ENCODE peak calls at places on chromosomes 3 and 15, in eight cellular contexts. Y, X, P, U, M, D, C and T are unnamed samples. For H3K27me3 and H3K36me3, the result is how much of the 10 kb centered on the place peaks cover.

GRCh38 chr3:58497074-58497473 is 5.2 kb downstream of the KCTD6 start:
- DNase-seq in D (no peak), Y (no peak), X (no peak), P (peak), C (no peak), M (no peak), U (no peak), T (no peak)

GRCh38 chr3:142232340-142232739 is 7.0 kb upstream of the GK5 start:
- DNase-seq in M (no peak), D (no peak), P (no peak), Y (no peak), C (no peak), X (no peak), U (no peak), T (no peak)

GRCh38 chr15:85499498-85499897 is 119.1 kb downstream of the AKAP13 start:
- DNase-seq in U (no peak), Y (no peak), X (no peak), D (no peak), M (no peak), P (no peak), C (no peak), T (no peak)

GRCh38 chr15:74196175-74196574 is 6.4 kb downstream of the STRA6 start:
- DNase-seq in P (no peak), U (no peak), M (no peak), D (no peak), Y (peak), C (peak), X (peak), T (no peak)

GRCh38 chr3:120039642-120040610 is 54.3 kb downstream of the GSK3B start:
- DNase-seq in X (no peak), U (no peak), C (peak), Y (peak), M (no peak), P (peak), D (peak), T (no peak)

GRCh38 chr3:171159822-171160157 is 133.3 kb upstream of the SLC2A2 start:
- DNase-seq in C (no peak), P (no peak), Y (no peak), M (no peak), U (no peak), X (no peak), D (no peak), T (no peak)

GRCh38 chr15:68609618-68610017 is 30.8 kb downstream of the CORO2B start:
- DNase-seq in M (no peak), P (no peak), C (no peak), U (peak), Y (no peak), D (no peak), X (peak), T (peak)

GRCh38 chr15:90271459-90272166 is 6.1 kb downstream of the NGRN start:
- DNase-seq in Y (no peak), M (no peak), X (no peak), P (no peak), D (no peak), C (no peak), U (no peak), T (no peak)

GRCh38 chr15:51494411-51495314 is 127.9 kb downstream of the DMXL2 start:
- DNase-seq in M (no peak), P (no peak), U (no peak), C (no peak), Y (no peak), X (no peak), D (no peak), T (no peak)

GRCh38 chr3:150348500-150348899 is 59.6 kb upstream of the TSC22D2 start:
- DNase-seq in M (no peak), X (no peak), U (no peak), Y (peak), D (no peak), P (no peak), C (no peak), T (no peak)

GRCh38 chr3:76199382-76199781 is 414.0 kb upstream of the ZNF717 start:
- DNase-seq in Y (no peak), D (no peak), U (no peak), P (no peak), C (no peak), X (no peak), M (no peak), T (no peak)

GRCh38 chr3:55203006-55203405 is 275.1 kb upstream of the LRTM1 start:
- DNase-seq in D (no peak), X (no peak), U (no peak), M (no peak), P (no peak), Y (no peak), C (no peak), T (no peak)

GRCh38 chr15:40754574-40754882 is 526 bp downstream of the RMDN3 start:
- DNase-seq in P (peak), X (peak), M (peak), C (peak), Y (no peak), U (peak), D (no peak), T (no peak)

GRCh38 chr3:24829011-24829581 is 334.4 kb upstream of the THRB start:
- DNase-seq in Y (no peak), P (peak), D (no peak), U (peak), X (peak), M (peak), C (no peak), T (no peak)

GRCh38 chr15:96838088-96838487 is 507.6 kb downstream of the NR2F2 start:
- DNase-seq in D (no peak), U (no peak), M (no peak), C (no peak), P (no peak), Y (no peak), X (no peak), T (no peak)

GRCh38 chr3:124837730-124838186 is 49.4 kb downstream of the ITGB5 start:
- DNase-seq in Y (peak), M (peak), U (peak), C (no peak), D (no peak), P (peak), X (no peak), T (no peak)

GRCh38 chr3:4978966-4979400 is 254 bp upstream of the BHLHE40 start:
- DNase-seq in X (peak), Y (peak), D (peak), P (peak), U (peak), M (peak), C (peak), T (peak)

GRCh38 chr3:155512175-155512866 is 218.8 kb upstream of the STRIT1 start:
- DNase-seq in Y (no peak), U (no peak), X (no peak), M (no peak), P (peak), C (no peak), D (no peak), T (no peak)

GRCh38 chr15:89370120-89371077 is 35.8 kb upstream of the POLG start:
- DNase-seq in C (no peak), U (no peak), P (peak), M (no peak), D (no peak), X (no peak), Y (no peak), T (no peak)

DNA sequence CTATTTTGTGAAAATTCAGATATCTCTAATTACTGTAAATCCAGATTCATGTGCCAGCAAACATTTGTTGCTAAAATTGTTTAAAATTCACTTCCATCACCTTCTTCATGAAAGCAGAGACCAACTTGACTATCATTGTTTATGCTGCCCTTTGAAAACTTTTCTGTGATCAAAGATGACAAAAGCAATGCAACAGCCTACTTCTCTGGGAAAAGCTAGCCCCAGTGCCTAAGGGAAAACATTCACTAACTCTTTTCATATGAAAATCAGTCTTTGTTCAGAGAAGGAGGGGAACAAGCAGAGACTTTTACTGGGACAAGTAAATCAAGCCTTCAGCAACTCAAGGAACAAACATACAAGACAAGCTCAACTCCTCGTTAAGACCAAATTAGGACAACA is 177.9 kb upstream of the P2RY1 start:
- DNase-seq in P (no peak), M (peak), C (no peak), X (no peak), U (no peak), Y (no peak), D (no peak), T (no peak)
- H3K27ac ChIP-seq in P (peak), M (peak), C (no peak), X (no peak), U (no peak), Y (no peak), D (no peak), T (no peak)

GRCh38 chr3:137764563-137765309 is 621 bp downstream of the SOX14 start:
- DNase-seq in P (peak), X (no peak), Y (no peak), U (no peak), C (no peak), D (no peak), M (peak), T (no peak)

GRCh38 chr3:137765310-137766033 is 1.4 kb downstream of the SOX14 start:
- DNase-seq in X (no peak), D (no peak), Y (no peak), M (peak), U (no peak), P (peak), C (no peak), T (no peak)

GRCh38 chr3:137762674-137763593 is 1.2 kb upstream of the SOX14 start:
- DNase-seq in M (peak), X (no peak), D (no peak), C (no peak), P (no peak), U (no peak), Y (no peak), T (no peak)

GRCh38 chr3:137763594-137763938 is 549 bp upstream of the SOX14 start:
- DNase-seq in M (peak), C (no peak), Y (no peak), P (peak), D (no peak), U (no peak), X (no peak), T (no peak)

GRCh38 chr3:137764001-137764433 is at the start of gene SOX14:
- DNase-seq in P (peak), C (no peak), X (no peak), D (peak), Y (peak), M (peak), U (no peak), T (no peak)
- H3K27me3 ChIP-seq in P (half or more), C (under half), X (under half), D (under half), Y (under half), M (half or more), U (under half), T (half or more)

GRCh38 chr3:53180305-53181023 is 19.5 kb downstream of the PRKCD start:
- DNase-seq in D (no peak), M (no peak), C (no peak), Y (no peak), P (no peak), X (no peak), U (no peak), T (no peak)
- H3K36me3 ChIP-seq in D (under half), M (under half), C (half or more), Y (under half), P (under half), X (under half), U (under half), T (under half)

DNA sequence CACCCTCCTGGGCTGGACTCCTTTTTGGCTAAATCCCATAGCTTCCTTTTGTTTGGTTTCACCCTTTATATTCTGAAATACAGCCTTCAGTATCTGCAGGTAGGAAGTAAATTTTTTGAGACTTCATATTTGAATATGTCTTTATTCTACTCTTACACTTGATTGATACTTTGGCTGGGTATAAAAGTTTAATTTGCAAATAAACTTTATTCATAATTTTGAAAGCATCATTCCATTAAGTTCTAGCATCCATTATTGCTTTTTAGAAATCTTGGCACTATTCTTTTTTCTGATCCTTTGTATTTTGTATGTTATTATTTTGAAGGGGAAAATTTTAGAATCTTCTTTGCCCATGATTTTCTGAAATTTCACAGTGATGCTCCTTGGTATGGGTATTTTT is 41.3 kb upstream of the FILIP1L start:
- DNase-seq in Y (no peak), U (no peak), D (no peak), P (no peak), C (no peak), M (no peak), X (no peak), T (no peak)
- H3K27ac ChIP-seq in Y (no peak), U (no peak), D (no peak), P (no peak), C (no peak), M (peak), X (no peak), T (no peak)

GRCh38 chr15:77839970-77840609 is 207.4 kb upstream of the LINGO1 start:
- DNase-seq in U (peak), X (no peak), Y (no peak), P (peak), D (no peak), M (no peak), C (no peak), T (no peak)

GRCh38 chr15:77839431-77839830 is 206.7 kb upstream of the LINGO1 start:
- DNase-seq in P (peak), D (no peak), X (no peak), Y (no peak), M (no peak), C (no peak), U (peak), T (no peak)

GRCh38 chr15:77840962-77841361 is 208.2 kb upstream of the LINGO1 start:
- DNase-seq in Y (no peak), X (no peak), C (no peak), M (no peak), D (no peak), P (peak), U (no peak), T (no peak)

GRCh38 chr15:77838595-77838994 is 205.9 kb upstream of the LINGO1 start:
- DNase-seq in M (no peak), C (no peak), D (no peak), Y (no peak), P (peak), U (peak), X (no peak), T (no peak)

GRCh38 chr15:77841376-77841775 is 208.7 kb upstream of the LINGO1 start:
- DNase-seq in D (no peak), Y (no peak), U (no peak), P (peak), M (no peak), X (no peak), C (no peak), T (no peak)
- H3K27me3 ChIP-seq in D (under half), Y (under half), U (under half), P (under half), M (under half), X (under half), C (under half), T (under half)

DNA sequence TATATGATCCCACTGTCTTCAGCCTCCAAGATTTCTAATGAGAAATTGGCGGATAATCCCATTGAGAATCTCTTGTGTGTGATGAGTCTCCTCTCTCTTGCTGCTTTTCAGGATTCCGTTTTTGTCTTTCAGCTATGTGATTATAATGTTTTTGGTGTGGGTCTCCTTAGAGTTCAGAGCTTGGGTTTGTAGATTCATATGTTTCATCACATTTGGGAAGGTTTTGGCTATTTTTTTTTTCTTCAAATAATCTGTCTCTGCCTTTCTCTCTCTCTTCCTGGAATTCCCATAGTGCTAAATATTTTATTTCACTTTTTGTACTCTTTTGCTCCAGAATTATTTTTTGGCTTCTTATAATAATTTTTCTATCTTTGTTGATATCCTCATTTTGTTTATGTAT is 40.4 kb downstream of the SACM1L start:
- DNase-seq in U (no peak), X (no peak), M (no peak), C (no peak), Y (no peak), P (no peak), D (no peak), T (no peak)
- H3K36me3 ChIP-seq in U (under half), X (under half), M (half or more), C (half or more), Y (under half), P (half or more), D (under half), T (under half)

GRCh38 chr15:69666441-69666882 is 213.8 kb downstream of the RPLP1 start:
- DNase-seq in D (no peak), P (no peak), M (no peak), C (peak), U (no peak), Y (no peak), X (peak), T (no peak)

GRCh38 chr15:69668963-69669362 is 216.3 kb downstream of the RPLP1 start:
- DNase-seq in C (peak), X (no peak), M (no peak), U (peak), P (no peak), Y (no peak), D (peak), T (peak)

GRCh38 chr15:69665641-69666091 is 213.0 kb downstream of the RPLP1 start:
- DNase-seq in C (no peak), U (no peak), Y (no peak), X (peak), P (peak), M (peak), D (no peak), T (no peak)

GRCh38 chr15:69668049-69668705 is 215.6 kb downstream of the RPLP1 start:
- DNase-seq in M (no peak), X (no peak), P (no peak), U (no peak), Y (no peak), D (peak), C (no peak), T (no peak)

DNA sequence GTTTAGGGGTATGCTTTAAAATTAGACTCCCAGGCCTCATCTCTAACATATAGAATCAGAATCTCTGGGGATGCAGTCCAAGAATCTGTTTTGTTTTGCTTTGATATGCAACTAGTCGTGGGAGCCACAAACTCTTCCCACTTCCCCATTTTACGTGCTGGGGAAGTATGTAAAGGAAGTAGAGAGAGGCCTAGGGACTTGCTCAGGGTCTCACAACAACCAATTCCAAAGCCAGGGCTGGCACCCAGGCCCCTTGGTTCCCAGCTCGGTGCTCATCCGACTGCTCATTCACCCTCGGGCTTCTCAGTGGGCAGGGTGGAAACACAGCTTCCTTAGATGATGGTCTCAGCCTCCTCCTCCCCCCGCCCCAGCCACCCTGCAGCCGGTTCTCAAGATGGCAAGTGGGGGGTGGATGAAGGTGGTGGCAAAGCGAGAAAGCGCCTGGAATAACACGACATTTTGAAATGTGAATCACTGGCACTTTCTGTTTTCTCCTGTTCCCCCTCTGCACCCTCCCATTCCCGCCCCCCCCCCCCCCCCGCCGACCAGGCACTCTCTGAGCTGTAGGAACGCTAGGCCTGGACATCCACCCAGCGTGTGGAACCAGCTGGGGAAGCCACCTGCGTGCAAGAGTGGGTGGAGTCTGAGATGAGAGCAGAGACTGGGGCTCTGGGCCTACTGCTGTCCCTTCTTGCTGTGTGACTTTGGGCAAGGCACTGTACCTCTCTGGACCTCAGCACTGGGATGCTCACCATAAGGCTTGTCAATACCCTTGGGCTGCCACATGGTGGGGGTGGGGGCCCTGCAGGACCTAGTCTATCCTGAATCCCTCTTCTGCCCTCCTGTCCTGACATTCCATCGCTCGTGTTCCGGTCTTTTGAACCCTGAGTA is 214.5 kb downstream of the RPLP1 start:
- DNase-seq in C (no peak), P (no peak), M (no peak), Y (no peak), D (peak), X (no peak), U (no peak), T (no peak)
- H3K27ac ChIP-seq in C (no peak), P (no peak), M (no peak), Y (no peak), D (peak), X (no peak), U (no peak), T (no peak)

DNA sequence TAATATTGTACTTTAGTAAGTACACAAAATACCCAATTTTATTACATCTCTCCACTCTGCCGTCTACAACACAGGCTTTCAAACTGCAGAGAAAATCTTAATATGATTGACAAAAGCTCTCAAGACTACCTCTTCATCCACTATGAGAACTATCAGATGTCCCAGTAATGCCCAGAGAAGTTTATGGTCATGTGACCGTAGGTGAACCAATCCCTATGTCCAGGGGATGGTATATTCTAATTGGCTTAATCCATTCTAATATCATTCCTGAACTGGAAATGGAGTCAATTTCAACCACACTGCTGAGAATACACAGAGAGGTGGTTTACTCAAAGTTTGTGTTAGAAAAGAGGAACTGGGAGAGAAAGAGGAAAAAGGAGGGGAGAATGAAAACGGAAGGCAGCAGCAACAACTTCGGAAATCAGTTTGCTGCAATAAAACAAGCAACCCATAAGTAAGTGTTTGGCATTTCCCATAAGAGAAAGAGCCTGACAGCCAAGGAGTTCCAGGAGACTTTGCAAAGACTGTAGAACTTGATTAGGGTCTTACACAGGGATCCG is 7.3 kb downstream of the SST start:
- DNase-seq in C (no peak), X (no peak), Y (no peak), U (no peak), P (no peak), D (no peak), M (no peak), T (no peak)
- H3K27me3 ChIP-seq in C (under half), X (under half), Y (under half), U (under half), P (under half), D (under half), M (under half), T (under half)

DNA sequence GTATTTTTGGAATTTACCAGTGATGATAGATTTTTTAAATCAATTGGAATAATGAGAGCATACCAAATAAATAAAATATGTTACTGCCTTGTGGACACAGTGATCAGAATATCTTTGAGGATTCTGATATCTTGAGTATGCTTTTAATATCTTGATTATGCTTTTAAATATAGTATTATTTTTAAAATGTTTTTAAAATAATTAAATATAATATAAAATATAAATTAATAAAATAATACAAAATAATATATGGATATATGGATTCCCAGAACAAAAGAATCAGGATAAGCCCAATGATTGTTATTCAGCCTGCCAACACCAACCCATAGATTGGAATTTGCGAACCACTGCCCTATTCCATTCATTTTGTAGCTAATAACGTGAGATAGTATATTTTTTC is 91.9 kb upstream of the MLF1 start:
- DNase-seq in C (no peak), M (no peak), P (no peak), U (no peak), Y (no peak), X (no peak), D (no peak), T (no peak)
- H3K36me3 ChIP-seq in C (under half), M (under half), P (under half), U (under half), Y (under half), X (under half), D (under half), T (under half)